ENCODE peak calls at places on chromosomes 7 and 10, in ten cellular contexts. K is body of pancreas; G is SK-N-SH; A is fibroblast of lung; T is AG04450; Q is CD8-positive, alpha-beta T cell; V is IMR-90; U is left ventricle myocardium inferior; N is sigmoid colon; M is endodermal cell. C is an unnamed sample.

GRCh38 chr7:91787923-91788322 is 92.6 kb downstream of the MTERF1 start:
- DNase-seq in M (no peak), V (no peak), K (no peak), Q (no peak), G (no peak), N (no peak), A (no peak), T (no peak), U (no peak), C (no peak)

GRCh38 chr10:44278669-44279337 is 106.1 kb downstream of the CXCL12 start:
- DNase-seq in K (no peak), U (no peak), V (peak; percentile 45), T (no peak), Q (no peak), M (peak; percentile 22), A (no peak), G (peak; percentile 62), N (no peak), C (no peak)

GRCh38 chr10:72334196-72334831 is 20.4 kb downstream of the DNAJB12 start:
- DNase-seq in M (peak; percentile 78), U (peak; percentile 16), N (no peak), K (peak; percentile 69), G (peak; percentile 77), A (peak; percentile 84), V (peak; percentile 50), T (no peak), Q (no peak), C (no peak)

GRCh38 chr10:126119591-126119990 is 223.2 kb downstream of the FANK1 start:
- DNase-seq in M (no peak), T (no peak), Q (no peak), V (peak; percentile 11), N (no peak), A (no peak), K (no peak), G (no peak), U (no peak), C (no peak)

GRCh38 chr7:66699998-66700397 is 40.5 kb upstream of the RABGEF1 start:
- DNase-seq in K (no peak), Q (no peak), A (peak; percentile 24), M (peak; percentile 49), T (no peak), U (peak; percentile 59), G (no peak), N (no peak), V (no peak), C (no peak)

GRCh38 chr7:34075976-34076375 is 170.6 kb downstream of the BMPER start:
- DNase-seq in G (no peak), K (no peak), M (no peak), U (no peak), N (no peak), V (no peak), T (no peak), A (no peak), Q (no peak), C (no peak)

GRCh38 chr10:11016959-11017574 is 605 bp upstream of the CELF2 start:
- DNase-seq in T (no peak), G (no peak), N (no peak), U (no peak), M (no peak), A (peak; percentile 26), V (no peak), K (no peak), Q (no peak), C (no peak)

GRCh38 chr7:155466814-155467675 is 9.1 kb downstream of the EN2 start:
- DNase-seq in T (no peak), G (peak; percentile 87), A (no peak), N (no peak), U (no peak), K (no peak), M (peak; percentile 95), Q (peak; percentile 27), V (no peak), C (peak; percentile 44)

GRCh38 chr10:69838853-69839252 is 37.1 kb downstream of the COL13A1 start:
- DNase-seq in G (no peak), M (no peak), T (no peak), N (no peak), V (peak; percentile 48), Q (no peak), K (no peak), U (no peak), A (peak; percentile 45), C (no peak)

GRCh38 chr10:15852111-15852557 is 8.2 kb downstream of the MINDY3 start:
- DNase-seq in U (no peak), V (no peak), A (no peak), T (no peak), M (no peak), Q (no peak), N (no peak), G (no peak), K (no peak), C (no peak)

GRCh38 chr7:50497068-50497642 is 47.0 kb upstream of the FIGNL1 start:
- DNase-seq in Q (no peak), V (peak; percentile 12), A (peak; percentile 85), M (no peak), G (peak; percentile 81), U (no peak), N (no peak), T (no peak), K (no peak), C (no peak)

GRCh38 chr7:16261654-16262053 is 159.7 kb downstream of the CRPPA start:
- DNase-seq in A (no peak), K (no peak), V (no peak), G (no peak), T (no peak), N (no peak), M (no peak), U (no peak), Q (no peak), C (no peak)

GRCh38 chr7:138980575-138981285 is 459 bp downstream of the KIAA1549 start:
- DNase-seq in G (peak; percentile 51), V (no peak), Q (no peak), A (no peak), K (no peak), T (no peak), U (peak; percentile 19), M (peak; percentile 76), N (no peak), C (no peak)

GRCh38 chr7:138981332-138982203 is at the start of gene KIAA1549:
- DNase-seq in A (peak; percentile 57), M (peak; percentile 89), V (peak; percentile 64), G (peak; percentile 98), T (no peak), Q (peak; percentile 53), U (peak; percentile 67), K (peak; percentile 81), N (peak; percentile 70), C (peak; percentile 82)

GRCh38 chr7:138979988-138980574 is 1.1 kb downstream of the KIAA1549 start:
- DNase-seq in U (no peak), G (peak; percentile 54), M (no peak), Q (no peak), K (no peak), V (no peak), A (no peak), T (no peak), N (no peak), C (no peak)

GRCh38 chr7:138979226-138979979 is 1.8 kb downstream of the KIAA1549 start:
- DNase-seq in N (no peak), V (peak; percentile 24), K (peak; percentile 83), T (no peak), A (peak; percentile 17), Q (no peak), M (peak; percentile 37), U (no peak), G (peak; percentile 47), C (no peak)

GRCh38 chr7:138982204-138982623 is 1.0 kb upstream of the KIAA1549 start:
- DNase-seq in A (no peak), U (no peak), Q (no peak), N (no peak), M (no peak), K (no peak), V (no peak), G (no peak), T (no peak), C (no peak)
- H3K4me3 ChIP-seq in A (peak overlapping the region; percentile 30), U (peak overlapping the region; percentile 77), Q (peak overlapping the region; percentile 48), N (peak overlapping the region; percentile 71), M (peak overlapping the region; percentile 77), K (no peak overlapping the region), V (peak overlapping the region; percentile 73), G (peak overlapping the region; percentile 59), T (peak overlapping the region; percentile 60), C (peak overlapping the region; percentile 63)

DNA sequence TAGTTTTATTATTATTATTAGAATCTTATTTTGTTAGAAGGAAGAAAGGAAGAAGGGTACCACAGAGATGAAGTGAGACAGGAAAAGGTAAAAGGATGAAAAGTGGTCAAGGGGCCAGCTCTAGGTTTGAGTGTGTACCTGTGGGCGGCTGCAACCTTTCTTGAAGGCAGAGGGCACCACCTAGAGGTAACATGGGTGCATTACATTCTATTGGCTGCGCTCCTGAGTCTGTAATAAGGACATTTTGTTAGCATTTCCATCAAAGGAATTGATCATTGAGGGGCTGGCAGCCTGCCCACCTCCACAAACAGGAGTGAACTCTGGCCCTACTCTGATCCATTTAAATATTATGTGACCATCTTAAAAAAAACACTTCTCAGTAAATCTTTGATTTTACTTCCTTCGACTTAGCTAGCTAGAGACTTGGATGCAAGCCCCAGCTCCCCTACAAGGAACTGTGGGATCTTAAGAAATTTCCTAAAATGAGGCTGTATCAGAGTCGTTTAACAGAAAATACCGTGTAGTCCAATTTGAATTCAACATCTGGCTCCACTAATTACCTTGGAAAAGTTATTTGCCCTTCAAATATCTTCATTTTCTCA is 610.4 kb downstream of the IPMK start:
- DNase-seq in V (peak; percentile 39), A (peak; percentile 56), U (peak; percentile 22), Q (no peak), M (peak; percentile 88), T (no peak), K (peak; percentile 52), N (no peak), G (peak; percentile 47), C (peak; percentile 2)
- H3K27me3 ChIP-seq in V (no peaks in the 10 kb centered on the region), A (no peaks in the 10 kb centered on the region), U (no peaks in the 10 kb centered on the region), Q (no peaks in the 10 kb centered on the region), M (peaks cover 49% of the 10 kb centered on the region), T (no peaks in the 10 kb centered on the region), K (no peaks in the 10 kb centered on the region), N (no peaks in the 10 kb centered on the region), G (peaks cover 5% of the 10 kb centered on the region), C (no peaks in the 10 kb centered on the region)

DNA sequence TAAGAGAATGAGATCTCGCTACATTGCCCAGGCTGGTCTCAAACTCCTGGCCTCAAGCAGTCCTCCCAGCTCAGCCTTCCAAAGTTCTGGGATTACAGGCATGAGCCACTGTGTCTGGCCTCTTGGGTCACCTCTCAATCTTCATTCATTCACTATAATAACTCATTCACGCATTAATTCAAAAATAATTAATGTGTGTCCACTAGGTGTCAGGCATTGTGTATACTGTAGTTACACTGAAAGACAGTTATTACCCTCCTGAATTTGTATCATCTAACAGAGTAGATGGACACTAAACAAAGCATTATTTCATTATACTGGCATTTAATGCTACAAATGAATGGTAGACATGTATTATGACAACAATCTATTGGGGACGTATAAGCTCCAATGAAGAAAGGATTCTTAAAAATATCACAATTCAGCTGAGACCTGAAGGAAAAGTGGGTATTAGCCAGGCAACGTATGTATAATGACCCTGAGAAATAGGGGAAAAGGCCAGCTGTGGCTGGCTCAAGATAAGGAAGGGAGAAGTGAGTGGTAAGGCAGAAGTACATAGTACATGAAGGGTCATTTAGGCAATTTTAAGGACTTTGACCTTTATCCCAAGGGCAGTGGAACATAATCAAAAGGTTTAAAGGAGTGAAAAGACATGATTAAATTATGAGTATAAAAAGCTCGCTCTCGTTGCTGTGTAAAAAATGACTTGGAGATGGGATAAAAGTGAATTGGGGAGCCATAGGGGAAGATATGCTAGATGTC is 150.7 kb downstream of the BTAF1 start:
- DNase-seq in A (peak; percentile 21), T (no peak), V (peak; percentile 6), G (no peak), N (no peak), U (no peak), M (no peak), Q (no peak), K (no peak), C (no peak)
- TF ChIP-seq CTCF in A (no peak), T (peak; percentile 21), V (peak; percentile 29), G (no peak), N (no peak), U (peak; percentile 33), M (no peak), Q (no peak), K (peak; percentile 24), C (no peak)

GRCh38 chr7:43113622-43114450 is 1.4 kb downstream of the HECW1 start:
- DNase-seq in N (no peak), Q (no peak), K (no peak), V (no peak), M (peak; percentile 54), G (peak; percentile 32), U (no peak), T (no peak), A (peak; percentile 10), C (no peak)
- H3K4me3 ChIP-seq in N (peak overlapping the region; percentile 53), Q (no peak overlapping the region), K (no peak overlapping the region), V (peak overlapping the region; percentile 39), M (peak overlapping the region; percentile 79), G (no peak overlapping the region), U (peak overlapping the region; percentile 64), T (peak overlapping the region; percentile 54), A (peak overlapping the region; percentile 39), C (peak overlapping the region; percentile 53)